ENCODE peak calls at places on chromosomes 2 and 18, in ten cellular contexts. S is GM20000; A is A549; B is fibroblast of lung; L is GM10248; D is B cell; H is psoas muscle; N is astrocyte; P is CD4-positive, alpha-beta T cell; V is prostate gland. T is an unnamed sample.

GRCh38 chr18:49185636-49186035 is 234.9 kb upstream of the SMAD7 start:
- DNase-seq in V (no peak), P (no peak), S (no peak), H (no peak), L (no peak), D (no peak), N (no peak), B (peak; percentile 26), A (no peak), T (no peak)

GRCh38 chr2:32772623-32773221 is 144.9 kb downstream of the TTC27 start:
- DNase-seq in B (peak; percentile 59), L (peak; percentile 33), S (peak; percentile 30), D (no peak), H (no peak), V (no peak), P (no peak), N (peak; percentile 39), A (peak; percentile 43), T (no peak)

GRCh38 chr2:69589973-69590652 is 53.4 kb downstream of the AAK1 start:
- DNase-seq in N (peak; percentile 66), D (no peak), S (no peak), A (no peak), H (peak; percentile 27), B (peak; percentile 74), L (no peak), P (no peak), V (no peak), T (no peak)

GRCh38 chr2:157182834-157183396 is 74.6 kb upstream of the GALNT5 start:
- DNase-seq in H (no peak), L (no peak), S (no peak), D (no peak), N (peak; percentile 86), V (no peak), B (peak; percentile 85), P (no peak), A (peak; percentile 58), T (no peak)

GRCh38 chr2:190180313-190181065 is 118.0 kb upstream of the MSTN start:
- DNase-seq in A (peak; percentile 57), L (peak; percentile 83), D (peak; percentile 75), V (peak; percentile 35), H (peak; percentile 71), S (peak; percentile 89), B (peak; percentile 27), N (no peak), P (no peak), T (peak; percentile 48)

GRCh38 chr2:142707318-142707717 is 170.1 kb upstream of the KYNU start:
- DNase-seq in L (no peak), D (no peak), N (no peak), A (no peak), H (no peak), B (no peak), P (no peak), V (no peak), S (no peak), T (no peak)

GRCh38 chr2:232894746-232895145 is 24.7 kb downstream of the SNORC start:
- DNase-seq in V (no peak), H (no peak), D (no peak), P (no peak), A (no peak), S (no peak), L (no peak), N (no peak), B (no peak), T (no peak)

GRCh38 chr2:149041482-149041881 is 3.0 kb downstream of the LYPD6B start:
- DNase-seq in V (no peak), B (no peak), N (no peak), H (no peak), A (no peak), L (no peak), P (no peak), S (no peak), D (no peak), T (no peak)

GRCh38 chr18:40313030-40313642 is 1641.9 kb upstream of the PIK3C3 start:
- DNase-seq in H (no peak), V (no peak), P (no peak), S (no peak), N (no peak), L (no peak), B (peak; percentile 5), A (no peak), D (no peak), T (no peak)

GRCh38 chr2:47222813-47223564 is 67.9 kb upstream of the STPG4 start:
- DNase-seq in H (no peak), D (no peak), L (no peak), P (no peak), A (no peak), B (no peak), V (no peak), S (no peak), N (no peak), T (no peak)

GRCh38 chr18:49510393-49511115 is 23.5 kb upstream of the C18orf32 start:
- DNase-seq in N (no peak), B (peak; percentile 33), L (peak; percentile 59), H (peak; percentile 29), V (peak; percentile 20), S (peak; percentile 56), A (peak; percentile 48), P (peak; percentile 34), D (peak; percentile 56), T (peak; percentile 53)

GRCh38 chr2:7427293-7428060 is 510.3 kb downstream of the RNF144A start:
- DNase-seq in N (peak; percentile 23), B (peak; percentile 33), D (peak; percentile 60), L (peak; percentile 52), V (no peak), S (peak; percentile 71), A (peak; percentile 41), P (no peak), H (no peak), T (no peak)

GRCh38 chr18:21991081-21991534 is 178.3 kb upstream of the GATA6 start:
- DNase-seq in B (peak; percentile 32), N (peak; percentile 10), D (no peak), H (no peak), L (no peak), V (no peak), S (no peak), A (no peak), P (no peak), T (no peak)

GRCh38 chr2:10180271-10180670 is 57.7 kb downstream of the RRM2 start:
- DNase-seq in N (no peak), L (no peak), S (no peak), P (no peak), V (no peak), B (no peak), H (no peak), D (no peak), A (no peak), T (no peak)

GRCh38 chr2:239716536-239717318 is 308.4 kb downstream of the NDUFA10 start:
- DNase-seq in B (no peak), A (no peak), H (peak; percentile 47), N (no peak), S (no peak), V (no peak), P (no peak), D (no peak), L (no peak), T (no peak)

GRCh38 chr2:134466141-134466540 is 212.3 kb downstream of the MGAT5 start:
- DNase-seq in L (no peak), V (no peak), A (no peak), S (peak; percentile 39), N (peak; percentile 6), D (no peak), P (peak; percentile 8), H (no peak), B (peak; percentile 17), T (no peak)

GRCh38 chr2:11639503-11639902 is 30.5 kb downstream of the NTSR2 start:
- DNase-seq in D (no peak), P (no peak), V (no peak), S (no peak), L (no peak), N (no peak), B (no peak), H (no peak), A (no peak), T (no peak)

GRCh38 chr2:148658807-148659722 is 14.5 kb downstream of the EPC2 start:
- DNase-seq in H (no peak), V (no peak), D (no peak), B (peak; percentile 55), S (peak; percentile 27), A (no peak), P (no peak), N (peak; percentile 51), L (peak; percentile 27), T (no peak)

GRCh38 chr2:65033178-65033577 is 23.0 kb upstream of the CEP68 start:
- DNase-seq in H (no peak), D (no peak), N (no peak), V (no peak), S (peak; percentile 22), B (no peak), P (no peak), A (peak; percentile 29), L (no peak), T (no peak)
- TF ChIP-seq CTCF in H (no peak), D (no peak), N (no peak), V (no peak), S (peak; percentile 10), B (no peak), P (no peak), A (peak; percentile 61), L (peak; percentile 17), T (no peak)

GRCh38 chr2:220665108-220665471 is 907.0 kb downstream of the EPHA4 start:
- DNase-seq in N (no peak), H (no peak), P (no peak), V (no peak), D (no peak), B (no peak), A (no peak), S (no peak), L (no peak), T (no peak)
- TF ChIP-seq CTCF in N (no peak), H (no peak), P (no peak), V (no peak), D (no peak), B (no peak), A (no peak), S (no peak), L (no peak), T (no peak)

DNA sequence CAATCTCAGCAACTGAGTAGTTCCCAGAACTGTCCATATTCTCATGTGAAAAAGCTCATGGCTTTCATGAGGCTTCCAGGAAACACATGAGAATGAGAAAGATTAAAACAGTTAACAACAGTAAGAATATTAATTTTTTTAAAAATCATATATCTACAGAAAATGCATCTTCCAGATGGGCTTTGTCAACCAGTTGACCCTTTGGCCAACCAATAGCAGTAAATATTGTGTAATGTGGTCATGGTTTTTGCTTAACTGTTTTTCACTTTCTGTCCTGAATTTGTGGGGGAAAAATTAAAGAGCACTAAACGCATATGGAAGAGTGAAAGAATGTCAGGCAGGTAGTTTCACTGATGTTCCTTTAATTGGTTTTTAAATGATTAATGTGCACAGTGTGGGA is 131.3 kb upstream of the CCDC195 start:
- DNase-seq in N (no peak), B (no peak), V (no peak), A (no peak), S (no peak), D (no peak), P (no peak), L (no peak), H (no peak), T (no peak)
- TF ChIP-seq CTCF in N (no peak), B (no peak), V (no peak), A (no peak), S (no peak), D (no peak), P (no peak), L (no peak), H (no peak), T (no peak)

DNA sequence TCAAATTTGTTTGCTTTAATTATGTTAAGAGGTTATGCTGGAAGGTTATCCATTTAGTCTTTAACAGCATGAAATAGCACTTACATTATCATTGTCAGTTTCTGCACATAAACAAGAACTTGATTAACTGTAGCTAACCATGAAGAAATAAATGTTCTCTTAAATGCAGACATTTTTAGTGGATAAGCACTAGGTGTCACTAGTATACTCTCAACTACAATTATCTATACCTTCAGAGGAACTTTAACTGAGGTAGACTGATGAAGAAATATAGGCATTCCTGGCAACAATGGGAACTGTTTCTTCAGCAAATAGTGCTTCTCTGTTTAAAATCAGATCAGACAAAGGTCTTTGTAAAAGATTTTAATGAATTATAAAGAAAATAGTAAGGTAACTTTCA is 178.8 kb upstream of the CHST9 start:
- DNase-seq in P (no peak), D (no peak), L (no peak), S (peak; percentile 8), B (peak; percentile 20), H (no peak), N (peak; percentile 12), A (no peak), V (no peak), T (no peak)
- TF ChIP-seq CTCF in P (no peak), D (no peak), L (no peak), S (no peak), B (no peak), H (peak; percentile 55), N (peak; percentile 28), A (peak; percentile 24), V (peak; percentile 28), T (peak; percentile 25)